ENCODE peak calls at places on chromosomes 13 and 19, in nine cellular contexts. A is aorta; Q is right cardiac atrium; K is ovary; R is esophagus squamous epithelium; D is CD4-positive, CD25-positive, alpha-beta regulatory T cell; G is mammary epithelial cell; H is right atrium auricular region; Z is tibial artery. M is an unnamed sample.

GRCh38 chr19:3397266-3398022 is 31.1 kb downstream of the NFIC start:
- DNase-seq in K (no peak), R (no peak), D (no peak), Q (peak; percentile 57), A (no peak), H (no peak), Z (no peak), G (peak; percentile 61), M (peak; percentile 85)

GRCh38 chr13:112685856-112686255 is 4.0 kb upstream of the ATP11A start:
- DNase-seq in G (no peak), A (no peak), H (peak; percentile 34), R (no peak), D (no peak), K (no peak), Q (no peak), Z (no peak), M (no peak)

GRCh38 chr13:21749410-21749809 is 78.5 kb downstream of the FGF9 start:
- DNase-seq in D (no peak), Q (no peak), A (no peak), K (no peak), R (no peak), H (no peak), G (peak; percentile 64), Z (no peak), M (no peak)

GRCh38 chr13:112182251-112182650 is 115.3 kb downstream of the SOX1 start:
- DNase-seq in Z (no peak), A (no peak), G (no peak), H (no peak), D (no peak), Q (no peak), R (no peak), K (no peak), M (peak; percentile 36)

GRCh38 chr13:26255717-26256277 is 1.9 kb downstream of the CDK8 start:
- DNase-seq in A (no peak), R (no peak), Q (no peak), K (no peak), Z (no peak), D (peak; percentile 10), G (no peak), H (no peak), M (no peak)

GRCh38 chr13:101977475-101977874 is 424.4 kb downstream of the FGF14 start:
- DNase-seq in H (no peak), K (no peak), Z (no peak), R (no peak), A (no peak), Q (peak; percentile 20), G (no peak), D (no peak), M (no peak)

GRCh38 chr19:5343848-5344247 is 3.2 kb upstream of the PTPRS start:
- DNase-seq in A (no peak), K (no peak), Q (no peak), Z (no peak), D (no peak), H (no peak), R (no peak), G (no peak), M (no peak)

GRCh38 chr19:4649392-4650094 is 10.2 kb downstream of the TNFAIP8L1 start:
- DNase-seq in A (no peak), K (no peak), Q (no peak), Z (no peak), H (no peak), G (no peak), D (no peak), R (no peak), M (no peak)

GRCh38 chr13:65932587-65933239 is 1297.4 kb downstream of the PCDH9 start:
- DNase-seq in H (no peak), Z (no peak), R (no peak), G (peak; percentile 33), K (no peak), A (no peak), Q (no peak), D (no peak), M (no peak)

GRCh38 chr13:82847595-82847994 is 1034.7 kb downstream of the SLITRK1 start:
- DNase-seq in Q (no peak), K (no peak), D (no peak), Z (no peak), G (no peak), A (no peak), H (no peak), R (no peak), M (no peak)

GRCh38 chr19:40576585-40577451 is at the start of gene SHKBP1:
- DNase-seq in K (peak; percentile 96), H (peak; percentile 95), R (peak; percentile 61), Z (peak; percentile 94), G (peak; percentile 89), D (peak; percentile 96), A (peak; percentile 97), Q (peak; percentile 96), M (peak; percentile 93)
- H3K4me1 ChIP-seq in K (no peaks in the 10 kb centered on the region), H (no peaks in the 10 kb centered on the region), R (peaks cover 15% of the 10 kb centered on the region), Z (peaks cover 12% of the 10 kb centered on the region), G (peaks cover 6% of the 10 kb centered on the region), D (peaks cover 28% of the 10 kb centered on the region), A (no peaks in the 10 kb centered on the region), Q (no peaks in the 10 kb centered on the region), M (peaks cover 24% of the 10 kb centered on the region)

GRCh38 chr13:46181799-46182490 is at the start of gene LCP1:
- DNase-seq in R (peak; percentile 14), K (no peak), A (no peak), Z (no peak), D (peak; percentile 97), H (no peak), G (peak; percentile 10), Q (no peak), M (peak; percentile 60)
- H3K4me1 ChIP-seq in R (no peaks in the 10 kb centered on the region), K (no peaks in the 10 kb centered on the region), A (no peaks in the 10 kb centered on the region), Z (no peaks in the 10 kb centered on the region), D (peaks cover 68% of the 10 kb centered on the region), H (no peaks in the 10 kb centered on the region), G (peaks cover 5% of the 10 kb centered on the region), Q (no peaks in the 10 kb centered on the region), M (no peaks in the 10 kb centered on the region)

GRCh38 chr19:14015454-14016035 is 9.4 kb upstream of the RFX1 start:
- DNase-seq in Z (no peak), R (no peak), A (no peak), G (no peak), Q (no peak), H (no peak), D (peak; percentile 34), K (no peak), M (no peak)
- H3K4me1 ChIP-seq in Z (no peaks in the 10 kb centered on the region), R (no peaks in the 10 kb centered on the region), A (no peaks in the 10 kb centered on the region), G (no peaks in the 10 kb centered on the region), Q (no peaks in the 10 kb centered on the region), H (no peaks in the 10 kb centered on the region), D (peaks cover 4% of the 10 kb centered on the region), K (no peaks in the 10 kb centered on the region), M (no peaks in the 10 kb centered on the region)

DNA sequence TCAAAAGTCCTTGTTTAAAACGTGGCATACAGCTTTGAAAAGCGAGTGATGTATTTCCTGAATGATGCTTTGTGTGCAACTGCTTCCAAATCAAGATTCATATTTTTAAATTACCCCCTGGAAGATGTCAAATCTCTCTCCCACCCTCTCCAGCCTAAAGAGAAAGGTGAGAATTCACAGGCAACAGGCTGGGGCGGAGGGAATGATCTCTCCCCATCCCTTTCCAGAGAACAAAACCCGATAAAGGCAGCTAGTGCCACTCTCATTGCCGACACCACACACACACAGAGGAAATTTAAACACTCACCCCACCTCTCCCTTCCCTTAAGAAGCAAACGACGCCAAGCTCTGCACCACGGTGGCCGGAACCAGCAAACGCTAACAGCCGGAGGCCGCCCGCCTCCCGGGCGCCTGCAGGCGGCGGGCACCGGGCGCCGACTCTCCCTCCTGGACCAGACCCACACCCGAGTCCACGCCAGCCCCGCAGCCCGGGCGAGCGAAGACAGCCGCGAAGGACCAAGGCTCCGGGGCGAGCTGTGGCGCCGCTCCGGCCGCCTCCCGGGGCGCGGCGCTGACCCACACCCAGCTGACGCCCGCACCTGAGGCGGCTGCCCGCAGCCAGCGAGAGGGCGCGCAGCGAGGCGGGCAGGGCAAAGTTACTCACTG is 485 bp downstream of the LNX2 start:
- DNase-seq in D (peak; percentile 71), Q (peak; percentile 33), H (peak; percentile 62), Z (peak; percentile 41), R (no peak), K (no peak), A (no peak), G (no peak), M (no peak)
- H3K4me1 ChIP-seq in D (peaks cover 45% of the 10 kb centered on the region), Q (peaks cover 9% of the 10 kb centered on the region), H (no peaks in the 10 kb centered on the region), Z (peaks cover 34% of the 10 kb centered on the region), R (peaks cover 34% of the 10 kb centered on the region), K (peaks cover 8% of the 10 kb centered on the region), A (no peaks in the 10 kb centered on the region), G (peaks cover 35% of the 10 kb centered on the region), M (peaks cover 23% of the 10 kb centered on the region)

M was measured in upper lobe of left lung.